ENCODE peak calls at places on chromosomes 13 and 19, in five cellular contexts. K is heart left ventricle; X is pancreas; E is stimulated activated CD4-positive, alpha-beta T cell treated with anti-CD3 and anti-CD28 coated beads, Interleukin-1b, Interleukin-23, amount 100 ng/mL, for 1 hour; H is lung. N is an unnamed sample.

GRCh38 chr13:51769455-51770127 is 34.4 kb downstream of the DHRS12 start:
- DNase-seq in K (no peak), H (no peak), X (peak), E (no peak), N (no peak)

GRCh38 chr13:113776231-113777125 is 17.5 kb downstream of the TMEM255B start:
- DNase-seq in E (no peak), K (no peak), H (no peak), X (no peak), N (peak)

GRCh38 chr13:30904043-30904442 is 2.0 kb upstream of the MEDAG start:
- DNase-seq in E (no peak), X (no peak), K (no peak), H (no peak), N (no peak)

GRCh38 chr13:73220966-73221720 is 162.3 kb downstream of the KLF5 start:
- DNase-seq in X (no peak), H (no peak), E (no peak), K (no peak), N (no peak)

GRCh38 chr19:16506961-16507360 is 10.8 kb downstream of the C19orf44 start:
- DNase-seq in K (no peak), E (no peak), X (no peak), H (no peak), N (no peak)

GRCh38 chr19:17679526-17680234 is 8.5 kb downstream of the UNC13A start:
- DNase-seq in X (no peak), H (no peak), E (no peak), K (no peak), N (no peak)

GRCh38 chr19:13718733-13719132 is 45.6 kb upstream of the MRI1 start:
- DNase-seq in X (no peak), E (no peak), H (no peak), K (no peak), N (no peak)

GRCh38 chr13:109783815-109784589 is 2.4 kb downstream of the IRS2 start:
- DNase-seq in X (no peak), H (no peak), K (no peak), E (no peak), N (no peak)

GRCh38 chr19:52188822-52189744 is 769 bp upstream of the PPP2R1A start:
- DNase-seq in E (no peak), X (no peak), H (no peak), K (no peak), N (peak)

GRCh38 chr13:91017031-91017668 is 330.3 kb upstream of the MIR17HG start:
- DNase-seq in X (peak), E (no peak), H (no peak), K (no peak), N (peak)

GRCh38 chr13:31207630-31208549 is 8.1 kb downstream of the B3GLCT start:
- DNase-seq in K (peak), H (no peak), E (no peak), X (no peak), N (no peak)

GRCh38 chr13:52399708-52400107 is 6.3 kb downstream of the THSD1 start:
- DNase-seq in X (no peak), E (no peak), K (no peak), H (no peak), N (no peak)

GRCh38 chr13:20828540-20829364 is 55.0 kb upstream of the EEF1AKMT1 start:
- DNase-seq in K (peak), E (no peak), H (no peak), X (no peak), N (no peak)

GRCh38 chr13:111945086-111945485 is 121.9 kb upstream of the SOX1 start:
- DNase-seq in K (no peak), X (no peak), H (no peak), E (no peak), N (peak)

GRCh38 chr19:52823676-52824075 is 2.2 kb upstream of the ZNF28 start:
- DNase-seq in E (no peak), X (no peak), H (no peak), K (no peak), N (no peak)